ENCODE peak calls at places on chromosomes 6 and 20, in seven cellular contexts. Y is stimulated activated naive CD8-positive, alpha-beta T cell treated with anti-CD3 and anti-CD28 coated beads, Interleukin-15, Interleukin-2, amounts not matched to agents 100 U/mL and 50 U/mL, for 24 hours; W is stimulated activated CD4-positive, alpha-beta T cell treated with anti-CD3 and anti-CD28 coated beads, Interleukin-1b, Interleukin-23, amount 100 ng/mL, for 48 hours; N is astrocyte of the cerebellum; F is naive thymus-derived CD4-positive, alpha-beta T cell; P is NCI-H446; G is ovary. T is an unnamed sample.

GRCh38 chr6:6699741-6700367 is 111.3 kb downstream of the LY86 start:
- DNase-seq in Y (no peak), W (no peak), N (peak; percentile 89), F (no peak), P (peak; percentile 84), G (peak; percentile 87), T (peak; percentile 63)

GRCh38 chr20:44728835-44729342 is 13.7 kb downstream of the CCN5 start:
- DNase-seq in Y (no peak), W (no peak), N (no peak), F (no peak), P (peak; percentile 44), G (no peak), T (no peak)

GRCh38 chr6:131036143-131036542 is 26.9 kb downstream of the EPB41L2 start:
- DNase-seq in Y (no peak), W (no peak), N (no peak), F (no peak), P (no peak), G (no peak), T (no peak)

GRCh38 chr6:118551063-118551672 is 3.1 kb downstream of the PLN start:
- DNase-seq in Y (no peak), W (no peak), N (peak; percentile 57), F (peak; percentile 53), P (peak; percentile 22), G (no peak), T (no peak)

GRCh38 chr6:145670306-145670705 is 65.0 kb downstream of the EPM2A start:
- DNase-seq in Y (no peak), W (no peak), N (no peak), F (no peak), P (no peak), G (no peak), T (no peak)

GRCh38 chr6:21436625-21437024 is 156.9 kb upstream of the SOX4 start:
- DNase-seq in Y (no peak), W (no peak), N (no peak), F (no peak), P (no peak), G (no peak), T (no peak)

GRCh38 chr6:2103644-2104523 is 141.5 kb downstream of the GMDS start:
- DNase-seq in Y (no peak), W (no peak), N (peak; percentile 36), F (peak; percentile 26), P (no peak), G (no peak), T (no peak)

GRCh38 chr6:37696841-37697735 is 595 bp downstream of the MDGA1 start:
- DNase-seq in Y (peak; percentile 50), W (peak; percentile 28), N (no peak), F (peak; percentile 38), P (no peak), G (peak; percentile 22), T (no peak)

GRCh38 chr6:73879894-73880293 is 183.9 kb downstream of the CD109 start:
- DNase-seq in Y (no peak), W (no peak), N (no peak), F (no peak), P (no peak), G (no peak), T (no peak)

GRCh38 chr6:89438248-89438647 is 5.3 kb downstream of the ANKRD6 start:
- DNase-seq in Y (no peak), W (no peak), N (no peak), F (no peak), P (no peak), G (no peak), T (no peak)

GRCh38 chr6:143034689-143035334 is 25.9 kb upstream of the AIG1 start:
- DNase-seq in Y (no peak), W (no peak), N (no peak), F (no peak), P (no peak), G (no peak), T (no peak)

GRCh38 chr20:20148774-20149173 is 96.4 kb downstream of the CFAP61 start:
- DNase-seq in Y (no peak), W (no peak), N (no peak), F (no peak), P (no peak), G (no peak), T (no peak)

GRCh38 chr20:25223765-25224720 is 23.8 kb upstream of the PYGB start:
- DNase-seq in Y (no peak), W (no peak), N (no peak), F (no peak), P (no peak), G (no peak), T (no peak)

GRCh38 chr20:4012631-4013030 is 2.7 kb downstream of the RNF24 start:
- DNase-seq in Y (no peak), W (no peak), N (no peak), F (no peak), P (no peak), G (no peak), T (no peak)

GRCh38 chr6:126252154-126252553 is 87.8 kb upstream of the CENPW start:
- DNase-seq in Y (no peak), W (no peak), N (no peak), F (no peak), P (no peak), G (no peak), T (no peak)

GRCh38 chr6:149306967-149307366 is 10.5 kb upstream of the TAB2 start:
- DNase-seq in Y (no peak), W (no peak), N (no peak), F (no peak), P (no peak), G (no peak), T (no peak)

GRCh38 chr6:156262014-156262413 is 515.2 kb upstream of the ARID1B start:
- DNase-seq in Y (no peak), W (no peak), N (no peak), F (no peak), P (no peak), G (no peak), T (peak; percentile 33)

GRCh38 chr6:160430203-160430602 is 82.0 kb downstream of the SLC22A3 start:
- DNase-seq in Y (no peak), W (no peak), N (no peak), F (no peak), P (no peak), G (no peak), T (peak; percentile 32)

GRCh38 chr6:73078908-73079610 is 146.2 kb downstream of the KHDC1L start:
- DNase-seq in Y (no peak), W (no peak), N (no peak), F (no peak), P (no peak), G (no peak), T (no peak)

GRCh38 chr6:18115356-18115755 is 7.1 kb downstream of the NHLRC1 start:
- DNase-seq in Y (peak; percentile 10), W (no peak), N (no peak), F (no peak), P (no peak), G (no peak), T (no peak)

GRCh38 chr6:100472674-100473073 is 8.0 kb upstream of the SIM1 start:
- DNase-seq in Y (no peak), W (peak; percentile 65), N (no peak), F (no peak), P (no peak), G (no peak), T (no peak)

GRCh38 chr6:34528996-34529664 is 27.0 kb downstream of the SPDEF start:
- DNase-seq in Y (no peak), W (no peak), N (no peak), F (no peak), P (no peak), G (no peak), T (no peak)

GRCh38 chr6:71045296-71045695 is 88.4 kb upstream of the B3GAT2 start:
- DNase-seq in Y (no peak), W (no peak), N (no peak), F (no peak), P (no peak), G (no peak), T (no peak)

GRCh38 chr6:109381007-109381746 is 1.1 kb downstream of the CD164 start:
- DNase-seq in Y (no peak), W (no peak), N (no peak), F (no peak), P (no peak), G (no peak), T (no peak)

GRCh38 chr20:32130965-32131364 is 21.5 kb downstream of the TM9SF4 start:
- DNase-seq in Y (no peak), W (no peak), N (no peak), F (no peak), P (no peak), G (no peak), T (no peak)

GRCh38 chr6:27873101-27874030 is 38.8 kb downstream of the OR2B2 start:
- DNase-seq in Y (peak; percentile 83), W (peak; percentile 86), N (no peak), F (peak; percentile 75), P (no peak), G (no peak), T (peak; percentile 58)

T was measured in testis.